ENCODE peak calls at places on chromosomes 7 and 10, in eight cellular contexts. N is G401; H is fibroblast of mammary gland; J is endothelial cell; Z is adrenal gland; M is astrocyte of the hippocampus; V is T-helper 2 cell treated with Interferon-gamma antibody and Interleukin-4, amounts not matched to agents 5 μg/mL and 100 μg/mL, for 36 hours; R is GM10248. L is an unnamed sample.

GRCh38 chr10:78470267-78471103 is 436.8 kb downstream of the RPS24 start:
- DNase-seq in N (peak; percentile 27), H (peak; percentile 11), J (no peak), Z (no peak), M (peak; percentile 69), V (no peak), R (no peak), L (no peak)

GRCh38 chr7:117982071-117983055 is 109.1 kb upstream of the CTTNBP2 start:
- DNase-seq in N (no peak), H (no peak), J (no peak), Z (no peak), M (no peak), V (no peak), R (no peak), L (no peak)

GRCh38 chr7:157438121-157439025 is 101.6 kb downstream of the DNAJB6 start:
- DNase-seq in N (no peak), H (no peak), J (peak; percentile 2), Z (no peak), M (peak; percentile 17), V (no peak), R (no peak), L (no peak)

GRCh38 chr10:514137-514671 is 175.3 kb downstream of the DIP2C start:
- DNase-seq in N (peak; percentile 64), H (no peak), J (no peak), Z (no peak), M (peak; percentile 76), V (no peak), R (no peak), L (no peak)

GRCh38 chr7:105672820-105673219 is 91.5 kb upstream of the EFCAB10 start:
- DNase-seq in N (no peak), H (no peak), J (no peak), Z (no peak), M (no peak), V (no peak), R (no peak), L (no peak)

GRCh38 chr10:124359336-124359832 is 59.3 kb downstream of the OAT start:
- DNase-seq in N (no peak), H (peak; percentile 10), J (no peak), Z (no peak), M (no peak), V (no peak), R (no peak), L (no peak)

GRCh38 chr10:128612631-128613030 is 486.4 kb upstream of the MKI67 start:
- DNase-seq in N (no peak), H (no peak), J (no peak), Z (no peak), M (no peak), V (no peak), R (no peak), L (no peak)

GRCh38 chr7:141042222-141043193 is 27.8 kb upstream of the MRPS33 start:
- DNase-seq in N (no peak), H (no peak), J (no peak), Z (no peak), M (no peak), V (no peak), R (no peak), L (no peak)

GRCh38 chr7:92987095-92987494 is 130.7 kb downstream of the SAMD9 start:
- DNase-seq in N (no peak), H (peak; percentile 23), J (no peak), Z (no peak), M (peak; percentile 36), V (no peak), R (no peak), L (peak; percentile 44)

GRCh38 chr7:2715341-2716231 is 27.6 kb downstream of the AMZ1 start:
- DNase-seq in N (no peak), H (no peak), J (no peak), Z (no peak), M (no peak), V (peak; percentile 60), R (no peak), L (no peak)

GRCh38 chr7:132882714-132883428 is 199.0 kb downstream of the CHCHD3 start:
- DNase-seq in N (no peak), H (no peak), J (no peak), Z (no peak), M (no peak), V (peak; percentile 43), R (no peak), L (no peak)

GRCh38 chr10:110304394-110304779 is 333 bp downstream of the SMNDC1 start:
- DNase-seq in N (no peak), H (no peak), J (peak; percentile 52), Z (no peak), M (peak; percentile 67), V (no peak), R (no peak), L (no peak)

GRCh38 chr7:102208826-102209225 is 77.8 kb upstream of the SH2B2 start:
- DNase-seq in N (peak; percentile 94), H (no peak), J (no peak), Z (no peak), M (no peak), V (no peak), R (no peak), L (no peak)

GRCh38 chr7:32577421-32577820 is 82.1 kb downstream of the AVL9 start:
- DNase-seq in N (no peak), H (no peak), J (no peak), Z (no peak), M (no peak), V (no peak), R (no peak), L (no peak)

GRCh38 chr7:22087861-22088260 is 142.2 kb upstream of the CDCA7L start:
- DNase-seq in N (peak; percentile 63), H (no peak), J (no peak), Z (no peak), M (no peak), V (no peak), R (no peak), L (no peak)

GRCh38 chr7:54778696-54779285 is 19.8 kb upstream of the SEC61G start:
- DNase-seq in N (no peak), H (peak; percentile 48), J (no peak), Z (no peak), M (no peak), V (no peak), R (no peak), L (no peak)

GRCh38 chr10:88725798-88726197 is 19.7 kb downstream of the LIPK start:
- DNase-seq in N (no peak), H (no peak), J (no peak), Z (no peak), M (no peak), V (no peak), R (peak; percentile 25), L (no peak)

GRCh38 chr7:94060772-94061171 is 56.6 kb upstream of the BET1 start:
- DNase-seq in N (no peak), H (peak; percentile 88), J (no peak), Z (no peak), M (no peak), V (no peak), R (no peak), L (peak; percentile 30)

GRCh38 chr7:80150621-80151273 is 16.1 kb downstream of the GNAI1 start:
- DNase-seq in N (no peak), H (peak; percentile 69), J (no peak), Z (no peak), M (peak; percentile 84), V (no peak), R (no peak), L (peak; percentile 78)

GRCh38 chr10:4652111-4653010 is 173.6 kb upstream of the AKR1E2 start:
- DNase-seq in N (no peak), H (no peak), J (no peak), Z (no peak), M (no peak), V (peak; percentile 35), R (no peak), L (no peak)

L was measured in myocyte.